ENCODE peak calls at places on chromosomes 13 and 19, in nine cellular contexts. W is cardiac fibroblast; X is stimulated activated CD4-positive, alpha-beta T cell treated with anti-CD3 and anti-CD28 coated beads, Interleukin-12 subunit alpha, Interleukin-12 subunit beta, amount 100 ng/mL, for 24 hours; J is T-helper 9 cell; P is glutamatergic neuron; I is stimulated activated CD8-positive, alpha-beta memory T cell treated with anti-CD3 and anti-CD28 coated beads, Interleukin-15, amount 100 ng/mL, for 1 hour; A is adrenal gland; O is cardiac muscle cell; S is kidney tubule cell. Z is an unnamed sample.

GRCh38 chr13:95605426-95606125 is 38.9 kb downstream of the DZIP1 start:
- DNase-seq in A (no peak), O (no peak), W (no peak), S (peak; percentile 76), I (no peak), X (no peak), P (no peak), J (no peak), Z (no peak)

GRCh38 chr19:45079911-45080469 is 930 bp downstream of the GEMIN7 start:
- DNase-seq in A (no peak), O (no peak), J (no peak), X (no peak), W (no peak), I (no peak), S (no peak), P (no peak), Z (no peak)

GRCh38 chr19:5899728-5900526 is 3.7 kb downstream of the NDUFA11 start:
- DNase-seq in I (no peak), W (no peak), O (no peak), J (no peak), A (no peak), S (no peak), P (no peak), X (no peak), Z (no peak)

GRCh38 chr13:71587778-71588177 is 279.2 kb downstream of the DACH1 start:
- DNase-seq in W (no peak), J (no peak), I (no peak), P (no peak), S (no peak), A (no peak), O (no peak), X (no peak), Z (no peak)

GRCh38 chr19:29873024-29873800 is 61.4 kb downstream of the CCNE1 start:
- DNase-seq in W (peak; percentile 25), O (peak; percentile 34), I (peak; percentile 36), A (peak; percentile 49), J (peak; percentile 68), S (peak; percentile 25), P (peak; percentile 86), X (peak; percentile 64), Z (peak; percentile 69)

GRCh38 chr19:5803441-5803751 is 1.5 kb upstream of the NRTN start:
- DNase-seq in J (no peak), O (no peak), S (no peak), X (no peak), W (no peak), P (no peak), I (no peak), A (peak; percentile 10), Z (no peak)

GRCh38 chr13:53783466-53783865 is 754.9 kb downstream of the OLFM4 start:
- DNase-seq in J (no peak), W (no peak), X (no peak), S (no peak), P (peak; percentile 24), O (no peak), I (no peak), A (no peak), Z (no peak)

GRCh38 chr13:26971990-26972888 is 199.4 kb downstream of the USP12 start:
- DNase-seq in I (no peak), W (no peak), J (no peak), A (no peak), P (no peak), S (peak; percentile 65), O (peak; percentile 29), X (peak; percentile 11), Z (peak; percentile 14)

GRCh38 chr19:27750697-27751391 is 1462.1 kb downstream of the UQCRFS1 start:
- DNase-seq in I (no peak), S (no peak), W (no peak), O (no peak), X (no peak), P (no peak), A (no peak), J (no peak), Z (no peak)

GRCh38 chr19:47005873-47006272 is 13.8 kb upstream of the NPAS1 start:
- DNase-seq in J (no peak), X (no peak), A (no peak), I (no peak), O (no peak), S (no peak), W (no peak), P (no peak), Z (no peak)

GRCh38 chr19:15759962-15760565 is 22.3 kb downstream of the OR10H3 start:
- DNase-seq in I (no peak), A (no peak), P (no peak), X (no peak), S (no peak), O (no peak), J (no peak), W (no peak), Z (no peak)

GRCh38 chr13:21328201-21328600 is 130.9 kb downstream of the ZDHHC20 start:
- DNase-seq in S (no peak), A (no peak), I (no peak), J (no peak), X (no peak), P (no peak), O (no peak), W (no peak), Z (no peak)

GRCh38 chr13:67168384-67168783 is 61.8 kb downstream of the PCDH9 start:
- DNase-seq in I (no peak), O (no peak), X (no peak), P (no peak), A (no peak), S (no peak), J (no peak), W (no peak), Z (no peak)

GRCh38 chr19:51660975-51661600 is 14.5 kb upstream of the SIGLEC14 start:
- DNase-seq in P (peak; percentile 88), J (peak; percentile 45), W (peak; percentile 88), I (peak; percentile 12), O (peak; percentile 90), S (peak; percentile 68), X (peak; percentile 69), A (peak; percentile 87), Z (peak; percentile 79)

GRCh38 chr13:41061914-41062837 is 867 bp downstream of the WBP4 start:
- DNase-seq in P (no peak), O (peak; percentile 36), S (peak; percentile 69), W (peak; percentile 85), A (peak; percentile 80), X (no peak), I (no peak), J (no peak), Z (no peak)

GRCh38 chr19:21134934-21135366 is 6.9 kb upstream of the ZNF431 start:
- DNase-seq in W (no peak), J (no peak), O (no peak), A (no peak), X (no peak), I (no peak), P (no peak), S (no peak), Z (no peak)

GRCh38 chr19:33296473-33297060 is 5.8 kb downstream of the CEBPA start:
- DNase-seq in S (no peak), P (no peak), W (no peak), O (no peak), I (no peak), A (no peak), J (no peak), X (no peak), Z (no peak)

GRCh38 chr13:112774829-112775565 is 85.2 kb downstream of the ATP11A start:
- DNase-seq in O (no peak), S (no peak), X (no peak), P (peak; percentile 17), A (no peak), W (no peak), I (no peak), J (no peak), Z (no peak)

GRCh38 chr19:21128901-21129698 is 12.7 kb upstream of the ZNF431 start:
- DNase-seq in W (peak; percentile 7), O (peak; percentile 18), J (no peak), X (no peak), A (no peak), P (no peak), I (no peak), S (no peak), Z (no peak)

GRCh38 chr19:49591731-49592485 is 926 bp downstream of the PRR12 start:
- DNase-seq in A (peak; percentile 45), O (peak; percentile 49), W (peak; percentile 42), J (peak; percentile 29), P (peak; percentile 56), X (peak; percentile 41), S (peak; percentile 32), I (no peak), Z (no peak)

GRCh38 chr13:112888238-112889111 is 80.5 kb upstream of the MCF2L start:
- DNase-seq in I (no peak), O (no peak), X (no peak), A (no peak), P (peak; percentile 19), S (no peak), W (no peak), J (no peak), Z (no peak)

GRCh38 chr19:41784337-41785239 is 11.8 kb upstream of the CEACAM3 start:
- DNase-seq in J (no peak), X (no peak), I (no peak), A (no peak), P (no peak), W (no peak), S (no peak), O (no peak), Z (no peak)

GRCh38 chr19:14544977-14545715 is 15.8 kb downstream of the TECR start:
- DNase-seq in I (no peak), A (peak; percentile 96), S (peak; percentile 71), J (no peak), X (no peak), W (no peak), O (no peak), P (no peak), Z (no peak)

GRCh38 chr19:46963093-46963734 is 56.4 kb upstream of the NPAS1 start:
- DNase-seq in X (no peak), O (peak; percentile 96), A (no peak), I (no peak), J (no peak), W (peak; percentile 96), S (no peak), P (no peak), Z (no peak)

GRCh38 chr13:80858131-80858530 is 517.2 kb upstream of the SPRY2 start:
- DNase-seq in O (no peak), X (no peak), P (no peak), W (no peak), J (no peak), A (no peak), I (no peak), S (no peak), Z (no peak)

GRCh38 chr19:54875506-54875905 is 1.5 kb downstream of the FCAR start:
- DNase-seq in I (no peak), O (no peak), W (no peak), A (no peak), S (no peak), P (no peak), J (no peak), X (no peak), Z (no peak)

GRCh38 chr19:50309396-50310125 is 19.6 kb downstream of the KCNC3 start:
- DNase-seq in O (no peak), J (no peak), X (no peak), P (no peak), I (no peak), W (no peak), S (no peak), A (no peak), Z (no peak)

GRCh38 chr19:4184718-4185352 is 2.3 kb downstream of the ANKRD24 start:
- DNase-seq in O (no peak), W (no peak), I (no peak), J (no peak), X (no peak), A (no peak), S (no peak), P (no peak), Z (no peak)

GRCh38 chr13:44463759-44464158 is 90.1 kb downstream of the SERP2 start:
- DNase-seq in P (no peak), O (no peak), A (no peak), S (no peak), X (no peak), I (no peak), W (no peak), J (no peak), Z (no peak)

GRCh38 chr13:35392768-35393167 is 83.7 kb downstream of the MAB21L1 start:
- DNase-seq in J (no peak), W (no peak), A (no peak), I (no peak), P (no peak), S (no peak), X (no peak), O (no peak), Z (no peak)